ENCODE peak calls at places on chromosomes 11 and 22, in nine cellular contexts. W is pancreas; O is activated CD4-positive, alpha-beta T cell treated with anti-CD3 and anti-CD28 coated beads, Interleukin-2, amount 10 ng/mL, durations not matched to agents 7 days and 5 days; S is activated T-helper 1 cell treated with anti-CD3 and anti-CD28 coated beads, Interleukin-12 subunit alpha, Interleukin-12 subunit beta, Interleukin-2, Interleukin-4 antibody, amounts not matched to agents 30 ng/mL and 10 ng/mL and 1 ng/mL, durations not matched to agents 14 hours and 24 hours and 36 hours; T is AG09309; M is Caki2; J is AG04450; A is breast epithelium; G is amniotic epithelial cell. F is an unnamed sample.

GRCh38 chr11:8019671-8020597 is 32.8 kb downstream of the EIF3F start:
- DNase-seq in W (peak), O (no peak), S (no peak), T (no peak), M (peak), J (no peak), A (no peak), G (peak), F (peak)

GRCh38 chr11:128624269-128625170 is 37.2 kb upstream of the ETS1 start:
- DNase-seq in W (peak), O (peak), S (peak), T (no peak), M (no peak), J (no peak), A (no peak), G (no peak), F (no peak)

GRCh38 chr11:62242021-62242420 is at the start of gene SCGB1D2:
- DNase-seq in W (peak), O (no peak), S (no peak), T (no peak), M (peak), J (no peak), A (peak), G (no peak), F (peak)

GRCh38 chr22:48857202-48857805 is 970.4 kb downstream of the BRD1 start:
- DNase-seq in W (no peak), O (no peak), S (no peak), T (no peak), M (no peak), J (no peak), A (no peak), G (no peak), F (no peak)

GRCh38 chr11:128208329-128209220 is 378.8 kb downstream of the ETS1 start:
- DNase-seq in W (peak), O (no peak), S (no peak), T (peak), M (no peak), J (peak), A (no peak), G (peak), F (no peak)

GRCh38 chr11:57638005-57638760 is 11.5 kb downstream of the YPEL4 start:
- DNase-seq in W (no peak), O (peak), S (no peak), T (peak), M (peak), J (peak), A (no peak), G (peak), F (peak)

GRCh38 chr11:75576445-75577049 is 14.5 kb downstream of the SERPINH1 start:
- DNase-seq in W (no peak), O (no peak), S (no peak), T (no peak), M (peak), J (no peak), A (peak), G (peak), F (no peak)

GRCh38 chr11:131217313-131218297 is 152.8 kb upstream of the NTM start:
- DNase-seq in W (no peak), O (no peak), S (no peak), T (no peak), M (no peak), J (peak), A (no peak), G (no peak), F (no peak)

GRCh38 chr11:108538022-108538424 is 39.8 kb upstream of the POGLUT3 start:
- DNase-seq in W (no peak), O (no peak), S (no peak), T (no peak), M (no peak), J (no peak), A (no peak), G (no peak), F (no peak)